ENCODE peak calls at places on chromosomes 13 and 19, in four cellular contexts. One of them, this sample, is unnamed. For H3K4me1 and H3K36me3, the result is how much of the 10 kb centered on the place peaks cover.

GRCh38 chr19:47253467-47253881 is 2.9 kb upstream of the CCDC9 start:
- DNase-seq in ovary: no peak
- DNase-seq in neural progenitor cell: no peak
- DNase-seq in effector memory CD4-positive, alpha-beta T cell: no peak
- DNase-seq in this sample: no peak

GRCh38 chr19:6532244-6532999 is 1.6 kb downstream of the TNFSF9 start:
- DNase-seq in ovary: no peak
- DNase-seq in neural progenitor cell: no peak
- DNase-seq in effector memory CD4-positive, alpha-beta T cell: no peak
- DNase-seq in this sample: no peak

GRCh38 chr19:38001158-38001781 is 94.3 kb downstream of the SIPA1L3 start:
- DNase-seq in ovary: no peak
- DNase-seq in neural progenitor cell: no peak
- DNase-seq in effector memory CD4-positive, alpha-beta T cell: no peak
- DNase-seq in this sample: no peak

GRCh38 chr19:383922-384800 is 24.8 kb downstream of the C2CD4C start:
- DNase-seq in effector memory CD4-positive, alpha-beta T cell: no peak
- DNase-seq in neural progenitor cell: peak
- DNase-seq in ovary: no peak
- DNase-seq in this sample: peak

GRCh38 chr19:28966737-28967401 is 246.1 kb downstream of the UQCRFS1 start:
- DNase-seq in effector memory CD4-positive, alpha-beta T cell: no peak
- DNase-seq in ovary: no peak
- DNase-seq in neural progenitor cell: peak
- DNase-seq in this sample: no peak

GRCh38 chr19:45906221-45906620 is 3.8 kb upstream of the MYPOP start:
- DNase-seq in effector memory CD4-positive, alpha-beta T cell: no peak
- DNase-seq in neural progenitor cell: no peak
- DNase-seq in ovary: no peak
- DNase-seq in this sample: no peak

GRCh38 chr13:73335226-73335625 is 276.4 kb downstream of the KLF5 start:
- DNase-seq in ovary: no peak
- DNase-seq in effector memory CD4-positive, alpha-beta T cell: no peak
- DNase-seq in neural progenitor cell: no peak
- DNase-seq in this sample: no peak

GRCh38 chr19:44718441-44719261 is 19.7 kb downstream of the CEACAM16 start:
- DNase-seq in effector memory CD4-positive, alpha-beta T cell: no peak
- DNase-seq in ovary: peak
- DNase-seq in neural progenitor cell: peak
- DNase-seq in this sample: peak

GRCh38 chr19:53172892-53173291 is 14.0 kb upstream of the ZNF347 start:
- DNase-seq in ovary: no peak
- DNase-seq in neural progenitor cell: no peak
- DNase-seq in effector memory CD4-positive, alpha-beta T cell: no peak
- DNase-seq in this sample: no peak

GRCh38 chr13:40986328-40986856 is 32.7 kb downstream of the ELF1 start:
- DNase-seq in ovary: no peak
- DNase-seq in effector memory CD4-positive, alpha-beta T cell: no peak
- DNase-seq in neural progenitor cell: no peak
- DNase-seq in this sample: no peak

GRCh38 chr19:10138879-10139795 is 19.4 kb upstream of the EIF3G start:
- DNase-seq in effector memory CD4-positive, alpha-beta T cell: no peak
- DNase-seq in neural progenitor cell: no peak
- DNase-seq in ovary: no peak
- DNase-seq in this sample: no peak

GRCh38 chr13:84651288-84651687 is 769.0 kb upstream of the SLITRK1 start:
- DNase-seq in effector memory CD4-positive, alpha-beta T cell: no peak
- DNase-seq in neural progenitor cell: no peak
- DNase-seq in ovary: no peak
- DNase-seq in this sample: no peak

GRCh38 chr13:99982021-99982740 is 597 bp downstream of the ZIC2 start:
- DNase-seq in ovary: no peak
- DNase-seq in neural progenitor cell: peak
- DNase-seq in effector memory CD4-positive, alpha-beta T cell: no peak
- DNase-seq in this sample: no peak

GRCh38 chr19:4693471-4694121 is 23.5 kb upstream of the MYDGF start:
- DNase-seq in effector memory CD4-positive, alpha-beta T cell: no peak
- DNase-seq in ovary: no peak
- DNase-seq in neural progenitor cell: no peak
- DNase-seq in this sample: no peak

GRCh38 chr19:519449-519865 is 12.1 kb upstream of the CDC34 start:
- DNase-seq in neural progenitor cell: no peak
- DNase-seq in ovary: no peak
- DNase-seq in effector memory CD4-positive, alpha-beta T cell: no peak
- DNase-seq in this sample: no peak

GRCh38 chr19:50994129-50994528 is 7.3 kb downstream of the KLK8 start:
- DNase-seq in ovary: no peak
- DNase-seq in neural progenitor cell: no peak
- DNase-seq in effector memory CD4-positive, alpha-beta T cell: no peak
- DNase-seq in this sample: no peak

GRCh38 chr19:51020988-51021651 is 1.6 kb upstream of the KLK10 start:
- DNase-seq in neural progenitor cell: peak
- DNase-seq in effector memory CD4-positive, alpha-beta T cell: no peak
- DNase-seq in ovary: no peak
- DNase-seq in this sample: no peak

GRCh38 chr13:46949211-46949610 is 52.4 kb upstream of the HTR2A start:
- DNase-seq in neural progenitor cell: no peak
- DNase-seq in effector memory CD4-positive, alpha-beta T cell: no peak
- DNase-seq in ovary: no peak
- DNase-seq in this sample: no peak

GRCh38 chr19:4304509-4305252 is at the start of gene FSD1:
- DNase-seq in ovary: peak
- DNase-seq in effector memory CD4-positive, alpha-beta T cell: peak
- DNase-seq in neural progenitor cell: peak
- DNase-seq in this sample: no peak

GRCh38 chr13:29849731-29850212 is 645 bp downstream of the UBL3 start:
- DNase-seq in neural progenitor cell: peak
- DNase-seq in effector memory CD4-positive, alpha-beta T cell: peak
- DNase-seq in ovary: peak
- DNase-seq in this sample: peak

GRCh38 chr13:110216403-110217041 is 90.4 kb downstream of the COL4A1 start:
- DNase-seq in neural progenitor cell: no peak
- DNase-seq in effector memory CD4-positive, alpha-beta T cell: no peak
- DNase-seq in ovary: no peak
- DNase-seq in this sample: no peak

GRCh38 chr13:68888832-68889231 is 1218.8 kb upstream of the ATXN8OS start:
- DNase-seq in ovary: no peak
- DNase-seq in neural progenitor cell: no peak
- DNase-seq in effector memory CD4-positive, alpha-beta T cell: no peak
- DNase-seq in this sample: no peak

GRCh38 chr19:41687419-41687818 is 651 bp downstream of the CEACAM7 start:
- DNase-seq in effector memory CD4-positive, alpha-beta T cell: no peak
- DNase-seq in ovary: no peak
- DNase-seq in neural progenitor cell: no peak
- DNase-seq in this sample: no peak

GRCh38 chr19:35013820-35014754 is 14.0 kb downstream of the GRAMD1A start:
- DNase-seq in ovary: no peak
- DNase-seq in effector memory CD4-positive, alpha-beta T cell: peak
- DNase-seq in neural progenitor cell: no peak
- DNase-seq in this sample: no peak

GRCh38 chr19:35018379-35018778 is 11.9 kb upstream of the SCN1B start:
- DNase-seq in neural progenitor cell: no peak
- DNase-seq in ovary: no peak
- DNase-seq in effector memory CD4-positive, alpha-beta T cell: no peak
- DNase-seq in this sample: no peak

GRCh38 chr19:35017507-35017906 is 12.8 kb upstream of the SCN1B start:
- DNase-seq in effector memory CD4-positive, alpha-beta T cell: no peak
- DNase-seq in neural progenitor cell: no peak
- DNase-seq in ovary: no peak
- DNase-seq in this sample: no peak

GRCh38 chr19:35013047-35013819 is 13.1 kb downstream of the GRAMD1A start:
- DNase-seq in ovary: peak
- DNase-seq in effector memory CD4-positive, alpha-beta T cell: peak
- DNase-seq in neural progenitor cell: peak
- DNase-seq in this sample: peak

DNA sequence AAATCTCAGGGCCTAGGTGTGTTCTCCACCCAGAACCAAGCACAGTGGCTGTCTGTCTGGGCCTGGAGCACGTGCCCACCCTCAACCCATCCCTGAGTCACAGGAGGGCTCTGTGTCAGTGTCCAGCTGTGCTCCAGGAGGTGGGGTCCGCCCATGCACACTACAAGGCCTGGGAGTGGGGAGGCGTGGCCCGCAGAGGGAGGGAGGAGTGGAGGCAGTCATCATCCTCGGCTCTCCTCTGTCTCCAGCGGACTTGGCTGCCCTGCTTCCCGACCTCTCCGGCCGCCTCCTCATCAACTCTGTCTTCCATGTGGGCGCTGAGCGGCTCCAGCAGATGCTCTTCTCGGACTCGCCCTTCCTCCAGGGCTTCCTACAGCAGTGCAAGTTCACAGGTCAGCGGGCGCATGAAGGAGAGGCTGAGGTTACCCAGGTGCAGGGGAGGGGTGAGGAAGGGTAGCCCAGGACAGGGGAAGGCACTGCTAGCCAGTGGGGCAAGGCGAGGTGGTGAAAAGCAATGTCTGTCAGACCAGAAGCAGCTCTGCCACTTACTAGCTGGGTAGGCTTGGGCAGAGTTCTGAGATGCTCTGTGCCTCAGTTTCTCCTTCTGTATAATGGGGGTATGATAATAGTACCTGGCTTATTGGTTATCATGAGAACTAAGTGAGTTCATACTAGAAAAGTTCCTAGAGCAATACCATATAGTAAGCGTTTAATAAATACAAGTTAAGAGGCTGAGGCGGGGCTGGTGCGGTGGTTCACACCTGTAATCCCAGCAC is 14.5 kb upstream of the SCN1B start:
- DNase-seq in effector memory CD4-positive, alpha-beta T cell: no peak
- DNase-seq in neural progenitor cell: no peak
- DNase-seq in ovary: no peak
- DNase-seq in this sample: no peak
- H3K27ac ChIP-seq in effector memory CD4-positive, alpha-beta T cell: peak
- H3K27ac ChIP-seq in neural progenitor cell: no peak
- H3K27ac ChIP-seq in ovary: no peak
- H3K27ac ChIP-seq in this sample: no peak

DNA sequence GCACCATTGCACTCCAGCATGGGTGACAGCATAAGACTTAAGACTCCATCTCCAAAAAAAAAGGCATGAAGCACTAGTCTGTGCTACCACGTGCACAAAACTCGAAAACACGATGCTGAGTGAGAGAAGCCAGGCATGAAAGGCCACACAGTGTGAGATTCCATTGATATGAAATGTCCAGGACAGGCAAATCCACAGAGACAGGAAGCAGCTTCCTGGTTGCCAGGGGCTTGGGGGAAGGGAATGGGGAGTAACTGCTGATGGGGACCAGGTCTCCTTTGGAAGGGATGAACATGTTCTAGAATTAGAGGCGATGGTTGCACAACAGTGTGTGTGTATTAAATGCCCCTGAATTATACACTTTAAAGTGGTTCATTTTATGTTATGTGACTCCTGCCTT is 15.9 kb upstream of the JUND start:
- DNase-seq in ovary: no peak
- DNase-seq in effector memory CD4-positive, alpha-beta T cell: no peak
- DNase-seq in neural progenitor cell: no peak
- DNase-seq in this sample: no peak
- H3K4me1 ChIP-seq in ovary: under half
- H3K4me1 ChIP-seq in effector memory CD4-positive, alpha-beta T cell: under half
- H3K4me1 ChIP-seq in neural progenitor cell: under half
- H3K4me1 ChIP-seq in this sample: under half

DNA sequence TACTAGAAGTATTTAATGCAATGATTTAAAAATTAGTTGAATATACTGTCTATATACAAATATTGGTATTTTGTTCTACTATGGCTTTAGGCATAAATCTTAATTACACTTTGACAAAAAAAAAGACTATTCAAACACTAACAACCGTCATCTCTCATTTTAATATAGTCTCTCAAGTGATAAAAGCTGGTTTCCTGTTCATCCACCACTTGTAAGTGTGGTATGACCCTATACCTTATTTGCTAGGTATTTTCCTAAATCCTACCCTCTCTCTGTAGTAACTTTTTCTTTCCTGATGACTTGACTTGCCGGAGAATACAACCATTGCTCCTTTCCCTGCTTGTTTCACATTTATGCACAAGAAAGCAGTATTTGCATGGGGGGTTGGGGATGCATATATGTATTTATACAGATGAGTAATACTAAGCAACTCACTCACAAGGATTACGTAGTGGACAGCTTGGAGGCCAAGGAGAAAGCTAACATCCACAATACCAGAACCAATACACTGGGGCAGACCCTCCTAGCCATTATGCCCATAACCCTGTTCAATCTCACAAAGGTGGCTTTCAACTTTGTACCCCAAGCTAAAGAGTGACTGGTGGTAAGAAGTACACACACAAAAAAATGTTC is 12.7 kb upstream of the EFNB2 start:
- DNase-seq in neural progenitor cell: no peak
- DNase-seq in effector memory CD4-positive, alpha-beta T cell: no peak
- DNase-seq in ovary: no peak
- DNase-seq in this sample: no peak
- H3K36me3 ChIP-seq in neural progenitor cell: under half
- H3K36me3 ChIP-seq in effector memory CD4-positive, alpha-beta T cell: under half
- H3K36me3 ChIP-seq in ovary: under half
- H3K36me3 ChIP-seq in this sample: under half

DNA sequence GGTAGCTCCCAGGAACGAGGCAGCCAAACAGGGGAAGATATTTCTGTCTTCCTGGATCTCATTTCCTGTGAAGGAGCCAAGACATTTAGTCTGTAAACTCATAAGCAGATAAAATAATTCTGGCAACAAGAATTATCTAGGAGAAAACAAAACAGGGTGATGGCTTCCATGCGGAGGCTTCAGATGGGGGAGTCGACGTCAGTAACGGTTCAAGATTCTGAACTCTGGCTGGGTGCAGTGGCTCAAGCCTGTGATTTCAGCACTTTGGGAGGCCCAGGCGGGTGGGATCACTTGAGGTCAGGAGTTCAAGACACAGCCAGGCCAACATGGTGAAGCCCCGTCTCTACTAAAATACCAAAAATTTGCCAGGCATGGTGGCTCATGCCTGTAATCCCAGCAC is 1.3 kb downstream of the GNA15 start:
- DNase-seq in neural progenitor cell: no peak
- DNase-seq in effector memory CD4-positive, alpha-beta T cell: no peak
- DNase-seq in ovary: peak
- DNase-seq in this sample: no peak
- H3K27ac ChIP-seq in neural progenitor cell: no peak
- H3K27ac ChIP-seq in effector memory CD4-positive, alpha-beta T cell: peak
- H3K27ac ChIP-seq in ovary: no peak
- H3K27ac ChIP-seq in this sample: no peak